ENCODE peak calls at places on chromosomes 12 and 14, in six cellular contexts. E, V, M, T, H and B are unnamed samples.

GRCh38 chr12:28216016-28216415 is 25.8 kb downstream of the CCDC91 start:
- DNase-seq in V (no peak), H (no peak), M (no peak), E (no peak), T (no peak), B (no peak)

GRCh38 chr14:65732112-65732511 is 319.6 kb downstream of the FUT8 start:
- DNase-seq in T (no peak), E (no peak), V (no peak), M (no peak), H (peak), B (no peak)

GRCh38 chr14:78302841-78303240 is 132.7 kb downstream of the NRXN3 start:
- DNase-seq in H (no peak), E (no peak), T (no peak), M (no peak), V (no peak), B (no peak)

GRCh38 chr12:25887367-25887766 is 71.1 kb upstream of the RASSF8 start:
- DNase-seq in V (no peak), H (no peak), M (no peak), E (no peak), T (no peak), B (no peak)

GRCh38 chr12:20777420-20777819 is 33.1 kb upstream of the SLCO1B3 start:
- DNase-seq in M (no peak), E (no peak), T (no peak), H (no peak), V (no peak), B (no peak)

GRCh38 chr12:124440031-124440626 is 127.3 kb downstream of the NCOR2 start:
- DNase-seq in H (no peak), V (no peak), E (no peak), M (no peak), T (no peak), B (no peak)

GRCh38 chr12:57603758-57604453 is 718 bp upstream of the DTX3 start:
- DNase-seq in V (no peak), T (peak), E (no peak), M (no peak), H (no peak), B (no peak)

GRCh38 chr14:34628681-34629135 is 1.2 kb downstream of the SNX6 start:
- DNase-seq in T (peak), M (no peak), V (peak), H (peak), E (peak), B (no peak)

GRCh38 chr12:11545438-11546330 is 103.8 kb upstream of the ETV6 start:
- DNase-seq in T (no peak), V (peak), E (peak), M (no peak), H (peak), B (no peak)

GRCh38 chr12:96359328-96359727 is 40.9 kb downstream of the CDK17 start:
- DNase-seq in H (no peak), E (no peak), M (no peak), V (no peak), T (no peak), B (peak)

GRCh38 chr12:27970981-27971489 is 1.5 kb downstream of the PTHLH start:
- DNase-seq in E (no peak), V (no peak), T (no peak), H (no peak), M (no peak), B (no peak)

GRCh38 chr14:58414845-58415244 is 12.5 kb downstream of the TIMM9 start:
- DNase-seq in H (no peak), T (no peak), M (no peak), E (no peak), V (no peak), B (peak)